ENCODE peak calls at places on chromosomes 7 and 10, in four cellular contexts. D is activated CD8-positive, alpha-beta T cell treated with anti-CD3 and anti-CD28 coated beads for 36 hours; B is stimulated activated CD4-positive, alpha-beta T cell treated with anti-CD3 and anti-CD28 coated beads, Interleukin-1b, Interleukin-23, amount 100 ng/mL, for 24 hours; Q is effector memory CD8-positive, alpha-beta T cell. S is an unnamed sample.

GRCh38 chr7:75642810-75643486 is 95.8 kb downstream of the HIP1 start:
- DNase-seq in D (peak; percentile 83), B (peak; percentile 41), Q (peak; percentile 74), S (peak; percentile 64)

GRCh38 chr10:56258378-56258777 is 102.7 kb downstream of the ZWINT start:
- DNase-seq in D (no peak), B (no peak), Q (no peak), S (no peak)

GRCh38 chr10:133489816-133490588 is 36.3 kb downstream of the SCART1 start:
- DNase-seq in D (peak; percentile 51), B (no peak), Q (no peak), S (no peak)

GRCh38 chr10:101052285-101052684 is 9.5 kb upstream of the KAZALD1 start:
- DNase-seq in D (no peak), B (no peak), Q (no peak), S (no peak)

GRCh38 chr7:145036592-145037386 is 200.9 kb upstream of the TPK1 start:
- DNase-seq in D (peak; percentile 51), B (peak; percentile 9), Q (peak; percentile 24), S (peak; percentile 31)

GRCh38 chr10:61621538-61622150 is 41.1 kb upstream of the CABCOCO1 start:
- DNase-seq in D (no peak), B (no peak), Q (no peak), S (no peak)

GRCh38 chr7:132554446-132554845 is 21.8 kb downstream of the PLXNA4 start:
- DNase-seq in D (no peak), B (no peak), Q (no peak), S (no peak)

GRCh38 chr10:43221419-43222293 is 45.2 kb downstream of the RASGEF1A start:
- DNase-seq in D (no peak), B (no peak), Q (no peak), S (no peak)

GRCh38 chr7:143205560-143206293 is 16.1 kb upstream of the TAS2R40 start:
- DNase-seq in D (peak; percentile 37), B (no peak), Q (no peak), S (no peak)